ENCODE peak calls at places on chromosome 21, in six cellular contexts. One of them, this sample, is unnamed.

GRCh38 chr21:38505654-38506523 is 7.6 kb upstream of the ERG start:
- DNase-seq in trophoblast cell: peak
- DNase-seq in H9: peak
- DNase-seq in IMR-90: peak
- DNase-seq in H1: no peak
- DNase-seq in neuronal stem cell: peak
- DNase-seq in this sample: peak

GRCh38 chr21:15121655-15122120 is 56.9 kb upstream of the NRIP1 start:
- DNase-seq in trophoblast cell: no peak
- DNase-seq in IMR-90: peak
- DNase-seq in neuronal stem cell: no peak
- DNase-seq in H1: no peak
- DNase-seq in H9: peak
- DNase-seq in this sample: peak

GRCh38 chr21:38669186-38669585 is 136.5 kb upstream of the ETS2 start:
- DNase-seq in trophoblast cell: peak
- DNase-seq in IMR-90: peak
- DNase-seq in H9: peak
- DNase-seq in neuronal stem cell: no peak
- DNase-seq in H1: no peak
- DNase-seq in this sample: peak

GRCh38 chr21:39385299-39386145 is 36.6 kb upstream of the HMGN1 start:
- DNase-seq in H1: no peak
- DNase-seq in IMR-90: peak
- DNase-seq in neuronal stem cell: no peak
- DNase-seq in H9: no peak
- DNase-seq in trophoblast cell: peak
- DNase-seq in this sample: no peak

GRCh38 chr21:38793926-38794713 is 11.6 kb upstream of the ETS2 start:
- DNase-seq in IMR-90: no peak
- DNase-seq in neuronal stem cell: no peak
- DNase-seq in H9: no peak
- DNase-seq in trophoblast cell: no peak
- DNase-seq in H1: no peak
- DNase-seq in this sample: no peak

GRCh38 chr21:15669247-15669646 is 60.5 kb upstream of the USP25 start:
- DNase-seq in H1: no peak
- DNase-seq in neuronal stem cell: no peak
- DNase-seq in trophoblast cell: no peak
- DNase-seq in IMR-90: peak
- DNase-seq in H9: no peak
- DNase-seq in this sample: peak

GRCh38 chr21:39182016-39182415 is 1.2 kb downstream of the PSMG1 start:
- DNase-seq in IMR-90: no peak
- DNase-seq in trophoblast cell: no peak
- DNase-seq in H9: no peak
- DNase-seq in neuronal stem cell: no peak
- DNase-seq in H1: no peak
- DNase-seq in this sample: peak

GRCh38 chr21:32386195-32386870 is 6.5 kb downstream of the URB1 start:
- DNase-seq in trophoblast cell: no peak
- DNase-seq in neuronal stem cell: no peak
- DNase-seq in H9: no peak
- DNase-seq in IMR-90: no peak
- DNase-seq in H1: no peak
- DNase-seq in this sample: no peak

GRCh38 chr21:17359781-17360180 is 153.1 kb upstream of the CXADR start:
- DNase-seq in H9: no peak
- DNase-seq in H1: no peak
- DNase-seq in neuronal stem cell: no peak
- DNase-seq in trophoblast cell: no peak
- DNase-seq in IMR-90: no peak
- DNase-seq in this sample: no peak

GRCh38 chr21:38489283-38489677 is 9.0 kb downstream of the ERG start:
- DNase-seq in neuronal stem cell: no peak
- DNase-seq in H9: no peak
- DNase-seq in H1: no peak
- DNase-seq in IMR-90: no peak
- DNase-seq in trophoblast cell: no peak
- DNase-seq in this sample: no peak

GRCh38 chr21:25563399-25564116 is 43.7 kb downstream of the MRPL39 start:
- DNase-seq in H9: no peak
- DNase-seq in trophoblast cell: no peak
- DNase-seq in H1: no peak
- DNase-seq in IMR-90: no peak
- DNase-seq in neuronal stem cell: no peak
- DNase-seq in this sample: peak

GRCh38 chr21:17576080-17576835 is 36.4 kb downstream of the BTG3 start:
- DNase-seq in neuronal stem cell: no peak
- DNase-seq in trophoblast cell: no peak
- DNase-seq in H9: no peak
- DNase-seq in IMR-90: no peak
- DNase-seq in H1: no peak
- DNase-seq in this sample: no peak

GRCh38 chr21:37871121-37871862 is 45.0 kb downstream of the KCNJ6 start:
- DNase-seq in IMR-90: peak
- DNase-seq in H9: no peak
- DNase-seq in H1: no peak
- DNase-seq in neuronal stem cell: no peak
- DNase-seq in trophoblast cell: no peak
- DNase-seq in this sample: peak

GRCh38 chr21:33029975-33030461 is 4.3 kb downstream of the OLIG2 start:
- DNase-seq in H9: peak
- DNase-seq in trophoblast cell: no peak
- DNase-seq in H1: peak
- DNase-seq in IMR-90: no peak
- DNase-seq in neuronal stem cell: no peak
- DNase-seq in this sample: no peak

GRCh38 chr21:33470701-33471100 is 9.1 kb downstream of the TMEM50B start:
- DNase-seq in H1: no peak
- DNase-seq in H9: no peak
- DNase-seq in IMR-90: no peak
- DNase-seq in neuronal stem cell: no peak
- DNase-seq in trophoblast cell: no peak
- DNase-seq in this sample: no peak

GRCh38 chr21:31497939-31498338 is 153.9 kb upstream of the TIAM1 start:
- DNase-seq in trophoblast cell: no peak
- DNase-seq in neuronal stem cell: no peak
- DNase-seq in H9: no peak
- DNase-seq in H1: no peak
- DNase-seq in IMR-90: no peak
- DNase-seq in this sample: no peak

DNA sequence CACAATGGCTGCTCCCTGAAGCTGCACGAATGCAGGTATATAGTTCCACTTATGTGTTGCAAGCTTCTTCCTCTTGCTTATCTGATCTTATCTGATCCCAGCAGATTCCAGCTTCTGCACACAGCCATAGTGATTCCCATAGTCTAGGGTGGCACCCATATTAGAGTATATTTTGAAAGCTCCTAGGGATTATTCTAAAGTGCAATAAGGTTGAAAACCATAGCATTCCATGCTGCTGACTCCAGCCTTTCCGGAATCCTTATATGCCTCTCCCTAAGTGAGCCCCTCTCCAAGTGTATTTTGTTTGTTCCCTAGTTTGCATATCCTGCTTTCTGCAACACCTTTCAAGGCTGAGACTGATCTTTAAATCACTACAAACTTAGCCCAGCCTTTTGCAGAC is 432.0 kb downstream of the SETD4 start:
- DNase-seq in trophoblast cell: peak
- DNase-seq in IMR-90: no peak
- DNase-seq in H9: no peak
- DNase-seq in neuronal stem cell: no peak
- DNase-seq in H1: no peak
- DNase-seq in this sample: peak
- H3K18ac ChIP-seq in trophoblast cell: no peak
- H3K18ac ChIP-seq in IMR-90: no peak
- H3K18ac ChIP-seq in H9: no peak
- H3K18ac ChIP-seq in neuronal stem cell: no peak
- H3K18ac ChIP-seq in H1: no peak
- H3K18ac ChIP-seq in this sample: no peak

GRCh38 chr21:45011426-45011825 is 63.0 kb upstream of the ADARB1 start:
- DNase-seq in H9: no peak
- DNase-seq in H1: no peak
- DNase-seq in trophoblast cell: no peak
- DNase-seq in IMR-90: no peak
- DNase-seq in neuronal stem cell: no peak
- DNase-seq in this sample: no peak
- H3K23ac ChIP-seq in H9: no peak
- H3K23ac ChIP-seq in H1: no peak
- H3K23ac ChIP-seq in trophoblast cell: no peak
- H3K23ac ChIP-seq in IMR-90: peak
- H3K23ac ChIP-seq in neuronal stem cell: peak
- H3K23ac ChIP-seq in this sample: no peak

DNA sequence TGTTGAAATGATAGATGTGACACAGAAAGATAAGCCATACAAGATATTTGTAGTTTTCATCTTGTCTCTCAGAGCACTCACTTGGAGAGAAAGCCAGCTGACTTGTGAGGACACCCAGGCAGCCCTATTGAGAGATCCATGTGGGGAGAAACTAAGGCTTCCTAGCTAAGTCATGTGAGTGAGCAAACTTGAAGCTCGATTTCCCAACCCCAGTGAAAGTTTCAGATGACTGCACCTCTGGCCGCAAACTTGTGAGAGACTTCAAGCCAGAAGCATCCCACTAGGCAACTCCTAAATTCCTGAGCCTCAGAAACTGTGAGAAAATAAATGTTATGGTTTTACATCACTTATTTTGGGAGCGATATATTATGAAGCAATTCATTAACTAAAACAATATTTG is 832.3 kb downstream of the LTN1 start:
- DNase-seq in trophoblast cell: no peak
- DNase-seq in neuronal stem cell: no peak
- DNase-seq in IMR-90: no peak
- DNase-seq in H1: no peak
- DNase-seq in H9: no peak
- DNase-seq in this sample: peak
- H3K18ac ChIP-seq in trophoblast cell: no peak
- H3K18ac ChIP-seq in neuronal stem cell: no peak
- H3K18ac ChIP-seq in IMR-90: peak
- H3K18ac ChIP-seq in H1: no peak
- H3K18ac ChIP-seq in H9: no peak
- H3K18ac ChIP-seq in this sample: no peak

GRCh38 chr21:46668381-46668780 is 32.9 kb downstream of the PRMT2 start:
- DNase-seq in IMR-90: no peak
- DNase-seq in neuronal stem cell: no peak
- DNase-seq in H1: no peak
- DNase-seq in H9: no peak
- DNase-seq in trophoblast cell: no peak
- DNase-seq in this sample: no peak

GRCh38 chr21:46665566-46665965 is 30.1 kb downstream of the PRMT2 start:
- DNase-seq in IMR-90: no peak
- DNase-seq in neuronal stem cell: no peak
- DNase-seq in H1: no peak
- DNase-seq in trophoblast cell: no peak
- DNase-seq in H9: no peak
- DNase-seq in this sample: no peak

GRCh38 chr21:46664316-46664995 is 29.0 kb downstream of the PRMT2 start:
- DNase-seq in neuronal stem cell: no peak
- DNase-seq in H1: no peak
- DNase-seq in IMR-90: no peak
- DNase-seq in trophoblast cell: no peak
- DNase-seq in H9: no peak
- DNase-seq in this sample: no peak

GRCh38 chr21:46667191-46667734 is 31.8 kb downstream of the PRMT2 start:
- DNase-seq in IMR-90: peak
- DNase-seq in trophoblast cell: no peak
- DNase-seq in H1: no peak
- DNase-seq in H9: peak
- DNase-seq in neuronal stem cell: no peak
- DNase-seq in this sample: no peak

GRCh38 chr21:46667735-46668380 is 32.4 kb downstream of the PRMT2 start:
- DNase-seq in neuronal stem cell: peak
- DNase-seq in trophoblast cell: no peak
- DNase-seq in H9: peak
- DNase-seq in IMR-90: peak
- DNase-seq in H1: peak
- DNase-seq in this sample: peak
- H3K23ac ChIP-seq in neuronal stem cell: peak
- H3K23ac ChIP-seq in trophoblast cell: no peak
- H3K23ac ChIP-seq in H9: no peak
- H3K23ac ChIP-seq in IMR-90: peak
- H3K23ac ChIP-seq in H1: no peak
- H3K23ac ChIP-seq in this sample: no peak

GRCh38 chr21:41402231-41402630 is 23.8 kb upstream of the MX1 start:
- DNase-seq in IMR-90: no peak
- DNase-seq in trophoblast cell: no peak
- DNase-seq in H1: no peak
- DNase-seq in neuronal stem cell: no peak
- DNase-seq in H9: peak
- DNase-seq in this sample: no peak

GRCh38 chr21:41406340-41406739 is 19.7 kb upstream of the MX1 start:
- DNase-seq in trophoblast cell: no peak
- DNase-seq in IMR-90: no peak
- DNase-seq in H9: peak
- DNase-seq in H1: no peak
- DNase-seq in neuronal stem cell: no peak
- DNase-seq in this sample: no peak

GRCh38 chr21:41403966-41404365 is 22.1 kb upstream of the MX1 start:
- DNase-seq in IMR-90: no peak
- DNase-seq in H1: no peak
- DNase-seq in neuronal stem cell: no peak
- DNase-seq in trophoblast cell: no peak
- DNase-seq in H9: peak
- DNase-seq in this sample: no peak

GRCh38 chr21:41402796-41403195 is 23.2 kb upstream of the MX1 start:
- DNase-seq in IMR-90: no peak
- DNase-seq in H9: peak
- DNase-seq in trophoblast cell: no peak
- DNase-seq in neuronal stem cell: no peak
- DNase-seq in H1: no peak
- DNase-seq in this sample: no peak

GRCh38 chr21:41403331-41403730 is 22.7 kb upstream of the MX1 start:
- DNase-seq in IMR-90: no peak
- DNase-seq in H1: no peak
- DNase-seq in H9: peak
- DNase-seq in neuronal stem cell: no peak
- DNase-seq in trophoblast cell: no peak
- DNase-seq in this sample: no peak
- H3K18ac ChIP-seq in IMR-90: no peak
- H3K18ac ChIP-seq in H1: no peak
- H3K18ac ChIP-seq in H9: no peak
- H3K18ac ChIP-seq in neuronal stem cell: no peak
- H3K18ac ChIP-seq in trophoblast cell: no peak
- H3K18ac ChIP-seq in this sample: no peak

GRCh38 chr21:26843912-26844257 is 1.3 kb downstream of the ADAMTS1 start:
- DNase-seq in H1: no peak
- DNase-seq in H9: no peak
- DNase-seq in trophoblast cell: no peak
- DNase-seq in neuronal stem cell: peak
- DNase-seq in IMR-90: peak
- DNase-seq in this sample: peak
- H3K23ac ChIP-seq in H1: no peak
- H3K23ac ChIP-seq in H9: no peak
- H3K23ac ChIP-seq in trophoblast cell: no peak
- H3K23ac ChIP-seq in neuronal stem cell: peak
- H3K23ac ChIP-seq in IMR-90: peak
- H3K23ac ChIP-seq in this sample: peak

This sample was measured in mesenchymal stem cell.